ENCODE peak calls at places on chromosome 17, in four cellular contexts. C is GM12878, P is H1, J is K562. Q is an unnamed sample.

GRCh38 chr17:83100853-83101391 is 21.5 kb downstream of the METRNL start:
- DNase-seq in C (no peak), J (no peak), P (no peak), Q (no peak)

GRCh38 chr17:32223703-32224102 is 41.9 kb upstream of the RHBDL3 start:
- DNase-seq in C (no peak), J (no peak), P (no peak), Q (no peak)

GRCh38 chr17:61455754-61456681 is 3.8 kb downstream of the TBX4 start:
- DNase-seq in P (no peak), C (no peak), J (no peak), Q (no peak)

GRCh38 chr17:7843536-7844291 is 9.7 kb downstream of the KDM6B start:
- DNase-seq in P (no peak), C (peak), J (peak), Q (no peak)

GRCh38 chr17:12958786-12959185 is 59.0 kb downstream of the ELAC2 start:
- DNase-seq in C (no peak), J (no peak), P (no peak), Q (no peak)

GRCh38 chr17:57861737-57862409 is 12.0 kb upstream of the MRPS23 start:
- DNase-seq in C (no peak), P (no peak), J (no peak), Q (no peak)

GRCh38 chr17:42774066-42774750 is 959 bp downstream of the VPS25 start:
- DNase-seq in P (no peak), J (no peak), C (no peak), Q (no peak)

GRCh38 chr17:56786989-56787482 is 46.7 kb downstream of the C17orf67 start:
- DNase-seq in C (peak), J (no peak), P (no peak), Q (peak)

GRCh38 chr17:38667099-38667786 is 7.5 kb downstream of the EPOP start:
- DNase-seq in C (no peak), P (peak), J (peak), Q (peak)

GRCh38 chr17:31211352-31212012 is 85.6 kb downstream of the OMG start:
- DNase-seq in P (no peak), J (no peak), C (no peak), Q (no peak)

GRCh38 chr17:13544755-13545154 is 57.0 kb downstream of the HS3ST3A1 start:
- DNase-seq in J (no peak), P (no peak), C (no peak), Q (no peak)

GRCh38 chr17:7867881-7868329 is 10.1 kb downstream of the CYB5D1 start:
- DNase-seq in J (no peak), P (no peak), C (no peak), Q (no peak)

GRCh38 chr17:44398692-44399691 is 9.5 kb upstream of the ITGA2B start:
- DNase-seq in J (no peak), P (no peak), C (no peak), Q (no peak)

GRCh38 chr17:50842506-50843149 is 7.2 kb downstream of the WFIKKN2 start:
- DNase-seq in C (no peak), P (no peak), J (no peak), Q (no peak)

GRCh38 chr17:57461082-57461481 is 204.8 kb downstream of the MSI2 start:
- DNase-seq in J (no peak), P (no peak), C (no peak), Q (no peak)

GRCh38 chr17:36703860-36704266 is 102.5 kb downstream of the MRM1 start:
- DNase-seq in J (peak), C (no peak), P (no peak), Q (no peak)

GRCh38 chr17:74816883-74817620 is 40.9 kb upstream of the NAT9 start:
- DNase-seq in J (no peak), P (no peak), C (no peak), Q (no peak)

GRCh38 chr17:40346061-40346767 is 18.3 kb downstream of the GJD3 start:
- DNase-seq in C (no peak), J (no peak), P (no peak), Q (no peak)

GRCh38 chr17:74523308-74523707 is 8.0 kb downstream of the CD300LB start:
- DNase-seq in C (no peak), J (no peak), P (no peak), Q (no peak)

GRCh38 chr17:41333098-41333497 is 17.5 kb downstream of the KRT33A start:
- DNase-seq in P (no peak), J (no peak), C (no peak), Q (no peak)

GRCh38 chr17:40451420-40451819 is 8.2 kb downstream of the IGFBP4 start:
- DNase-seq in C (no peak), J (no peak), P (no peak), Q (no peak)

GRCh38 chr17:70278846-70279465 is 109.6 kb downstream of the KCNJ2 start:
- DNase-seq in C (no peak), P (no peak), J (no peak), Q (no peak)

GRCh38 chr17:31453896-31454295 is 62.4 kb downstream of the RAB11FIP4 start:
- DNase-seq in J (peak), P (no peak), C (no peak), Q (no peak)

GRCh38 chr17:16820161-16820877 is 130.3 kb downstream of the CCDC144A start:
- DNase-seq in C (no peak), P (no peak), J (no peak), Q (no peak)

GRCh38 chr17:20063665-20064648 is 54.8 kb downstream of the SPECC1 start:
- DNase-seq in P (no peak), C (peak), J (no peak), Q (peak)

GRCh38 chr17:60106377-60107059 is 27.8 kb upstream of the HEATR6 start:
- DNase-seq in P (no peak), J (peak), C (no peak), Q (no peak)

GRCh38 chr17:45364531-45365390 is 47.9 kb upstream of the MAP3K14 start:
- DNase-seq in J (no peak), P (peak), C (no peak), Q (no peak)

GRCh38 chr17:74493381-74493833 is 27.0 kb downstream of the CD300A start:
- DNase-seq in J (peak), C (peak), P (peak), Q (peak)

GRCh38 chr17:64423881-64424280 is 25.0 kb upstream of the MILR1 start:
- DNase-seq in J (no peak), C (no peak), P (no peak), Q (no peak)

GRCh38 chr17:45808845-45809244 is 24.7 kb downstream of the CRHR1 start:
- DNase-seq in J (no peak), C (no peak), P (no peak), Q (no peak)

GRCh38 chr17:29619251-29619650 is 3.5 kb downstream of the CORO6 start:
- DNase-seq in C (no peak), P (no peak), J (no peak), Q (no peak)

GRCh38 chr17:34171245-34171818 is 83.8 kb upstream of the CCL2 start:
- DNase-seq in J (peak), C (no peak), P (no peak), Q (peak)

GRCh38 chr17:14011740-14012405 is 57.4 kb upstream of the COX10 start:
- DNase-seq in P (no peak), C (no peak), J (no peak), Q (no peak)

GRCh38 chr17:74408262-74408661 is 23.6 kb upstream of the GPRC5C start:
- DNase-seq in P (no peak), C (no peak), J (peak), Q (no peak)

GRCh38 chr17:73508931-73509605 is 135.2 kb downstream of the SDK2 start:
- DNase-seq in P (no peak), C (no peak), J (no peak), Q (no peak)

GRCh38 chr17:56832446-56832845 is 1.3 kb downstream of the C17orf67 start:
- DNase-seq in P (no peak), C (no peak), J (peak), Q (no peak)

GRCh38 chr17:39158623-39159022 is 7.2 kb upstream of the PLXDC1 start:
- DNase-seq in J (no peak), P (no peak), C (no peak), Q (no peak)

GRCh38 chr17:78450696-78451344 is 72.4 kb downstream of the PGS1 start:
- DNase-seq in P (no peak), C (no peak), J (no peak), Q (no peak)

GRCh38 chr17:78458091-78458490 is 79.6 kb downstream of the PGS1 start:
- DNase-seq in J (no peak), C (no peak), P (no peak), Q (no peak)

GRCh38 chr17:78449983-78450382 is 71.5 kb downstream of the PGS1 start:
- DNase-seq in P (no peak), C (no peak), J (no peak), Q (no peak)

GRCh38 chr17:78458739-78459335 is 80.4 kb downstream of the PGS1 start:
- DNase-seq in J (no peak), P (no peak), C (no peak), Q (no peak)

GRCh38 chr17:78454346-78454745 is 75.9 kb downstream of the PGS1 start:
- DNase-seq in P (no peak), J (no peak), C (no peak), Q (no peak)
- TF ChIP-seq EGR1 in P (no peak), J (no peak), C (no peak), Q (no peak)

GRCh38 chr17:9035249-9035648 is 13.9 kb downstream of the NTN1 start:
- DNase-seq in C (no peak), P (no peak), J (no peak), Q (no peak)

GRCh38 chr17:9036336-9036735 is 15.0 kb downstream of the NTN1 start:
- DNase-seq in J (no peak), P (no peak), C (no peak), Q (no peak)

GRCh38 chr17:9038380-9038779 is 17.1 kb downstream of the NTN1 start:
- DNase-seq in P (no peak), C (no peak), J (no peak), Q (no peak)

GRCh38 chr17:9032583-9032982 is 11.3 kb downstream of the NTN1 start:
- DNase-seq in P (no peak), C (no peak), J (no peak), Q (no peak)

DNA sequence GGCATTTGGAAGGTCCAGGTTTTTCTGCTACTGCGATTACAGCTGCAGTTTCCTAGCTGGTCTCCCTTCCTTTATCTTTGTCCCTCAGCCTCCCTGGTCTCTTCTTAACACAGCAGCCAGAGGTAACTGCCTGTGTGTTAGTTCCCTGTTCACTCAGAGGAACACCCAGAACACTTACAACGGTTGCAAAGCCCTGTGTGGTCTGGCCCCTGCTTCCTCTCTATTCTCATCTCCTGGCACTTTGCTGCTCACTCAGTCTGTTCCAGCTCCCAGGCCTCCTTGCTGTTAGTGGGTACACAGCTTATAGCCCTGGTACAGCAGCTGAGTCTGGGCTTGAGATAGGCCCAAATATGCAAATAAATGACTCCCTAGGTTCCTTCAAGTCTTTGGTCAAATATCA is 16.4 kb downstream of the NTN1 start:
- DNase-seq in J (no peak), P (no peak), C (no peak), Q (no peak)
- TF ChIP-seq EGR1 in J (no peak), P (no peak), C (no peak), Q (no peak)

GRCh38 chr17:4987767-4988083 is 250 bp upstream of the CAMTA2 start:
- DNase-seq in C (no peak), J (no peak), P (no peak), Q (no peak)
- TF ChIP-seq EGR1 in C (no peak), J (no peak), P (no peak), Q (no peak)

DNA sequence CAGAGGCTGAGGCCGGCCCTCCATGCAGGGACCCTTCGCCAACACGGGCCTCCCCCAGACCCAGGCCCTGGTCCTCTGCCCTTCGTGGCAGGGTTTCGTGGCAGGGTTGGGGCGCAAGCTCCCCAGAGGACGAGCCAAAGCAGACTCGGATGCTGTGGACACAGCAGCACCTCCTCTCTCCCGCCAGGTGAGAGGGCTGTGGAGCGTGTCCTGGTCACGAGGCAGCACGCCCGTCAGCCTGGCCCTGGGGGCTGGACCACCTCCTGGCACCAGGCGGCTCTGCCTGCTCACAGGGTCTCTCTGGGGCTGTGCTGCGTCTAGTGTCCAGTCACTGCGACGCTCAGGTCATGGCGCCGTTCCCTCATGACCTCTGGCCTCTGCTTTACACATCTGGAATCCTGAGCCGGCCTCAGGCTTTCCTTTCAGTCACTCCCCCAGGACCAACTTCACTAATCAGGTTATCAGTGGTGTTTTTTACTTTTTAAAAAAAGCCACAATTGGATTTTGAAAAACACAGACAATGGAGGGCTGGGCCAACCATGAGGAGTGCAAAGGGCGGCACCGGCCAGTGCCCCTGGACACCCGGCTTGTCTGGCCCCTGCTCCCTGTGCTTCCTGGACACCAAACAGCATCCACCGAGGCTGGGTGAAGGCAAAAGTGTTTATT is 5.4 kb downstream of the NDUFAF8 start:
- DNase-seq in P (no peak), J (no peak), C (no peak), Q (no peak)
- TF ChIP-seq EGR1 in P (no peak), J (no peak), C (no peak), Q (no peak)

DNA sequence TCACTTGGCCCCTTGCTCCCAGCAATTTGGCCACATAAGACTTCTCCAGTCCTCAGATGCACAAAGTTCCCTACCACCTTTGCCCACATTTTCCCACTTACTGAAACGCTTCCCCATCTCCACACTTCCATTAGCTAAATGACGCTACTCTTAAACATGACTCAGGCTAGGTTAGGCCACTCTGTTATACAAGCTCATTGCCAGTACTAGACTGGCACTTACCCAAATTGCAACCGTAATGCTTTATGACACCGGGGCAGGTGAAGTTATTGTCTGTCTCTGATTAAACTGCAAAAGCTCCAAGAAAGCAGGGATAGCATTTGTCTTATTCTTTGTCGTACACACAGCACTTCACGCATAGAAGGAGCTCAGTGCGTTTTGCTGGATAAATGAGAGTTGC is 29.2 kb downstream of the ASPA start:
- DNase-seq in J (no peak), P (no peak), C (no peak), Q (no peak)
- TF ChIP-seq EGR1 in J (no peak), P (no peak), C (no peak), Q (no peak)

Q was measured in HCT116.